ENCODE peak calls at places on chromosomes 16 and 17, in five cellular contexts. One of them, this sample, is unnamed.

GRCh38 chr17:42484304-42484703 is 25.6 kb downstream of the ATP6V0A1 start:
- DNase-seq in neural progenitor cell: no peak
- DNase-seq in choroid plexus epithelial cell: no peak
- DNase-seq in mucosa of descending colon: no peak
- DNase-seq in astrocyte of the spinal cord: no peak
- DNase-seq in this sample: no peak

GRCh38 chr16:49688298-49688697 is 167.6 kb downstream of the ZNF423 start:
- DNase-seq in neural progenitor cell: no peak
- DNase-seq in choroid plexus epithelial cell: no peak
- DNase-seq in mucosa of descending colon: no peak
- DNase-seq in astrocyte of the spinal cord: no peak
- DNase-seq in this sample: no peak

GRCh38 chr16:72934661-72935403 is 113.1 kb downstream of the ZFHX3 start:
- DNase-seq in neural progenitor cell: no peak
- DNase-seq in astrocyte of the spinal cord: peak; percentile 28
- DNase-seq in choroid plexus epithelial cell: peak; percentile 91
- DNase-seq in mucosa of descending colon: no peak
- DNase-seq in this sample: no peak

GRCh38 chr17:58337600-58338453 is 9.2 kb upstream of the TSPOAP1 start:
- DNase-seq in choroid plexus epithelial cell: peak; percentile 62
- DNase-seq in astrocyte of the spinal cord: peak; percentile 89
- DNase-seq in mucosa of descending colon: peak; percentile 82
- DNase-seq in neural progenitor cell: peak; percentile 75
- DNase-seq in this sample: peak; percentile 69

GRCh38 chr16:58009856-58010416 is 8.7 kb downstream of the USB1 start:
- DNase-seq in choroid plexus epithelial cell: no peak
- DNase-seq in mucosa of descending colon: no peak
- DNase-seq in neural progenitor cell: no peak
- DNase-seq in astrocyte of the spinal cord: no peak
- DNase-seq in this sample: no peak

GRCh38 chr16:69613283-69614154 is 47.8 kb downstream of the NFAT5 start:
- DNase-seq in mucosa of descending colon: no peak
- DNase-seq in choroid plexus epithelial cell: peak; percentile 65
- DNase-seq in astrocyte of the spinal cord: peak; percentile 15
- DNase-seq in neural progenitor cell: no peak
- DNase-seq in this sample: no peak

GRCh38 chr16:2398520-2398919 is 30.7 kb upstream of the CCNF start:
- DNase-seq in astrocyte of the spinal cord: no peak
- DNase-seq in neural progenitor cell: no peak
- DNase-seq in mucosa of descending colon: no peak
- DNase-seq in choroid plexus epithelial cell: no peak
- DNase-seq in this sample: no peak

GRCh38 chr17:40564883-40565744 is at the start of gene CCR7:
- DNase-seq in choroid plexus epithelial cell: no peak
- DNase-seq in astrocyte of the spinal cord: no peak
- DNase-seq in neural progenitor cell: no peak
- DNase-seq in mucosa of descending colon: no peak
- DNase-seq in this sample: no peak

GRCh38 chr17:76232342-76232741 is 8.0 kb downstream of the RNF157 start:
- DNase-seq in mucosa of descending colon: no peak
- DNase-seq in astrocyte of the spinal cord: peak; percentile 34
- DNase-seq in neural progenitor cell: no peak
- DNase-seq in choroid plexus epithelial cell: peak; percentile 57
- DNase-seq in this sample: no peak

GRCh38 chr17:66636111-66636510 is 198.8 kb upstream of the CACNG5 start:
- DNase-seq in astrocyte of the spinal cord: peak; percentile 86
- DNase-seq in neural progenitor cell: no peak
- DNase-seq in choroid plexus epithelial cell: peak; percentile 47
- DNase-seq in mucosa of descending colon: no peak
- DNase-seq in this sample: peak; percentile 10

GRCh38 chr17:70168979-70169706 is at the start of gene KCNJ2:
- DNase-seq in mucosa of descending colon: peak; percentile 96
- DNase-seq in choroid plexus epithelial cell: peak; percentile 74
- DNase-seq in astrocyte of the spinal cord: peak; percentile 81
- DNase-seq in neural progenitor cell: peak; percentile 95
- DNase-seq in this sample: peak; percentile 34

GRCh38 chr17:81429353-81429774 is 34.1 kb downstream of the BAHCC1 start:
- DNase-seq in neural progenitor cell: no peak
- DNase-seq in astrocyte of the spinal cord: peak; percentile 70
- DNase-seq in choroid plexus epithelial cell: peak; percentile 76
- DNase-seq in mucosa of descending colon: peak; percentile 85
- DNase-seq in this sample: peak; percentile 35
- H3K4me3 ChIP-seq in neural progenitor cell: no peak overlapping the region
- H3K4me3 ChIP-seq in astrocyte of the spinal cord: no peak overlapping the region
- H3K4me3 ChIP-seq in choroid plexus epithelial cell: no peak overlapping the region
- H3K4me3 ChIP-seq in mucosa of descending colon: no peak overlapping the region
- H3K4me3 ChIP-seq in this sample: no peak overlapping the region

GRCh38 chr16:89115216-89115949 is 21.7 kb downstream of the ACSF3 start:
- DNase-seq in mucosa of descending colon: peak; percentile 78
- DNase-seq in choroid plexus epithelial cell: peak; percentile 63
- DNase-seq in astrocyte of the spinal cord: peak; percentile 31
- DNase-seq in neural progenitor cell: no peak
- DNase-seq in this sample: peak; percentile 65
- H3K4me3 ChIP-seq in mucosa of descending colon: no peak overlapping the region
- H3K4me3 ChIP-seq in choroid plexus epithelial cell: no peak overlapping the region
- H3K4me3 ChIP-seq in astrocyte of the spinal cord: no peak overlapping the region
- H3K4me3 ChIP-seq in neural progenitor cell: no peak overlapping the region
- H3K4me3 ChIP-seq in this sample: no peak overlapping the region

GRCh38 chr17:81973432-81973831 is 4.0 kb upstream of the ASPSCR1 start:
- DNase-seq in neural progenitor cell: no peak
- DNase-seq in mucosa of descending colon: no peak
- DNase-seq in choroid plexus epithelial cell: no peak
- DNase-seq in astrocyte of the spinal cord: no peak
- DNase-seq in this sample: no peak

GRCh38 chr17:81980122-81980521 is 2.7 kb downstream of the ASPSCR1 start:
- DNase-seq in neural progenitor cell: no peak
- DNase-seq in choroid plexus epithelial cell: no peak
- DNase-seq in mucosa of descending colon: no peak
- DNase-seq in astrocyte of the spinal cord: no peak
- DNase-seq in this sample: no peak

GRCh38 chr17:81977211-81978091 is at the start of gene ASPSCR1:
- DNase-seq in neural progenitor cell: peak; percentile 96
- DNase-seq in mucosa of descending colon: peak; percentile 95
- DNase-seq in choroid plexus epithelial cell: peak; percentile 95
- DNase-seq in astrocyte of the spinal cord: peak; percentile 90
- DNase-seq in this sample: peak; percentile 71

GRCh38 chr17:81978901-81979298 is 1.5 kb downstream of the ASPSCR1 start:
- DNase-seq in neural progenitor cell: no peak
- DNase-seq in choroid plexus epithelial cell: no peak
- DNase-seq in astrocyte of the spinal cord: no peak
- DNase-seq in mucosa of descending colon: no peak
- DNase-seq in this sample: no peak

GRCh38 chr17:81976332-81977210 is 858 bp upstream of the ASPSCR1 start:
- DNase-seq in astrocyte of the spinal cord: no peak
- DNase-seq in neural progenitor cell: peak; percentile 39
- DNase-seq in mucosa of descending colon: peak; percentile 67
- DNase-seq in choroid plexus epithelial cell: no peak
- DNase-seq in this sample: no peak
- H3K4me3 ChIP-seq in astrocyte of the spinal cord: peak overlapping the region; percentile 81
- H3K4me3 ChIP-seq in neural progenitor cell: peak overlapping the region; percentile 96
- H3K4me3 ChIP-seq in mucosa of descending colon: peak overlapping the region; percentile 55
- H3K4me3 ChIP-seq in choroid plexus epithelial cell: peak overlapping the region; percentile 82
- H3K4me3 ChIP-seq in this sample: peak overlapping the region; percentile 58

GRCh38 chr16:19116711-19117449 is 3.1 kb downstream of the ITPRIPL2 start:
- DNase-seq in mucosa of descending colon: no peak
- DNase-seq in astrocyte of the spinal cord: no peak
- DNase-seq in neural progenitor cell: no peak
- DNase-seq in choroid plexus epithelial cell: peak; percentile 72
- DNase-seq in this sample: no peak

GRCh38 chr16:19118938-19119431 is 5.2 kb downstream of the ITPRIPL2 start:
- DNase-seq in choroid plexus epithelial cell: peak; percentile 97
- DNase-seq in mucosa of descending colon: no peak
- DNase-seq in neural progenitor cell: no peak
- DNase-seq in astrocyte of the spinal cord: peak; percentile 95
- DNase-seq in this sample: peak; percentile 90

GRCh38 chr16:19114359-19115147 is 789 bp downstream of the ITPRIPL2 start:
- DNase-seq in neural progenitor cell: peak; percentile 44
- DNase-seq in mucosa of descending colon: peak; percentile 74
- DNase-seq in astrocyte of the spinal cord: peak; percentile 72
- DNase-seq in choroid plexus epithelial cell: peak; percentile 78
- DNase-seq in this sample: no peak

GRCh38 chr16:19113577-19114358 is at the start of gene ITPRIPL2:
- DNase-seq in mucosa of descending colon: peak; percentile 90
- DNase-seq in astrocyte of the spinal cord: peak; percentile 90
- DNase-seq in choroid plexus epithelial cell: peak; percentile 84
- DNase-seq in neural progenitor cell: peak; percentile 76
- DNase-seq in this sample: peak; percentile 70

GRCh38 chr16:19115148-19116021 is 1.6 kb downstream of the ITPRIPL2 start:
- DNase-seq in astrocyte of the spinal cord: no peak
- DNase-seq in neural progenitor cell: no peak
- DNase-seq in mucosa of descending colon: no peak
- DNase-seq in choroid plexus epithelial cell: no peak
- DNase-seq in this sample: no peak
- H3K4me3 ChIP-seq in astrocyte of the spinal cord: peak overlapping the region; percentile 57
- H3K4me3 ChIP-seq in neural progenitor cell: no peak overlapping the region
- H3K4me3 ChIP-seq in mucosa of descending colon: no peak overlapping the region
- H3K4me3 ChIP-seq in choroid plexus epithelial cell: peak overlapping the region; percentile 74
- H3K4me3 ChIP-seq in this sample: peak overlapping the region; percentile 73

DNA sequence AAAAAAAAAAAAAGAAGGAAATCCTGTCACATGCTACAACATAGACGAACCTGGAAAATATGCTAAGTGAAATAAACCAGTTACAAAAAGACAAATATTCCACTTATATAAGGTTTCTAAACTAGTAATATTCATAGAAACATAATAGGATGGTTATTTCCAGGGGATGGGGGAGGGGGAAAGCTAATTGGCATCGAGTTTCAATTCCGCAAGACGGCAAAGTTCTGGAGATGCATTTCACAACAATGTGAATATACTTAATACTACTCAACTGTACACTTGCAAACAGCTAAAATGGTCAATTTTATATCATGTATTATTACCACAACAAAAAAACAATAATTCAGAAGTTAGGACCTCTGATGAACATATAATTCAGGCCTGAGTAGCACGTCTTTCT is 37.9 kb upstream of the ABCA9 start:
- DNase-seq in choroid plexus epithelial cell: no peak
- DNase-seq in mucosa of descending colon: no peak
- DNase-seq in astrocyte of the spinal cord: no peak
- DNase-seq in neural progenitor cell: no peak
- DNase-seq in this sample: no peak
- H3K4me3 ChIP-seq in choroid plexus epithelial cell: no peak overlapping the region
- H3K4me3 ChIP-seq in mucosa of descending colon: no peak overlapping the region
- H3K4me3 ChIP-seq in astrocyte of the spinal cord: no peak overlapping the region
- H3K4me3 ChIP-seq in neural progenitor cell: no peak overlapping the region
- H3K4me3 ChIP-seq in this sample: no peak overlapping the region

This sample was measured in brain microvascular endothelial cell.